ENCODE peak calls at places on chromosomes 13 and 19, in ten cellular contexts. One of them, this sample, is unnamed.

GRCh38 chr19:49142866-49143335 is 12.3 kb downstream of the HRC start:
- DNase-seq in sigmoid colon: peak
- DNase-seq in cardiac muscle cell: peak
- DNase-seq in DND-41: no peak
- DNase-seq in left ventricle myocardium inferior: peak
- DNase-seq in dorsolateral prefrontal cortex: peak
- DNase-seq in breast epithelium: peak
- DNase-seq in suprapubic skin: peak
- DNase-seq in HCT116: no peak
- DNase-seq in uterus: peak
- DNase-seq in this sample: peak

GRCh38 chr19:16773939-16774338 is 54.3 kb downstream of the NWD1 start:
- DNase-seq in dorsolateral prefrontal cortex: no peak
- DNase-seq in sigmoid colon: no peak
- DNase-seq in cardiac muscle cell: no peak
- DNase-seq in HCT116: no peak
- DNase-seq in uterus: no peak
- DNase-seq in DND-41: no peak
- DNase-seq in left ventricle myocardium inferior: no peak
- DNase-seq in breast epithelium: no peak
- DNase-seq in suprapubic skin: no peak
- DNase-seq in this sample: no peak

GRCh38 chr19:54172764-54173699 is at the start of gene TMC4:
- DNase-seq in breast epithelium: no peak
- DNase-seq in suprapubic skin: no peak
- DNase-seq in cardiac muscle cell: no peak
- DNase-seq in DND-41: no peak
- DNase-seq in dorsolateral prefrontal cortex: no peak
- DNase-seq in sigmoid colon: no peak
- DNase-seq in HCT116: peak
- DNase-seq in uterus: no peak
- DNase-seq in left ventricle myocardium inferior: no peak
- DNase-seq in this sample: no peak

GRCh38 chr19:29831041-29831548 is 19.3 kb downstream of the CCNE1 start:
- DNase-seq in breast epithelium: no peak
- DNase-seq in left ventricle myocardium inferior: no peak
- DNase-seq in cardiac muscle cell: no peak
- DNase-seq in suprapubic skin: peak
- DNase-seq in HCT116: peak
- DNase-seq in uterus: no peak
- DNase-seq in sigmoid colon: no peak
- DNase-seq in dorsolateral prefrontal cortex: no peak
- DNase-seq in DND-41: peak
- DNase-seq in this sample: no peak

GRCh38 chr13:109226631-109227030 is 559.8 kb downstream of the IRS2 start:
- DNase-seq in dorsolateral prefrontal cortex: no peak
- DNase-seq in uterus: no peak
- DNase-seq in HCT116: no peak
- DNase-seq in suprapubic skin: no peak
- DNase-seq in DND-41: no peak
- DNase-seq in cardiac muscle cell: no peak
- DNase-seq in left ventricle myocardium inferior: no peak
- DNase-seq in sigmoid colon: no peak
- DNase-seq in breast epithelium: no peak
- DNase-seq in this sample: no peak

GRCh38 chr13:40221460-40222201 is 444.8 kb downstream of the FOXO1 start:
- DNase-seq in uterus: peak
- DNase-seq in HCT116: no peak
- DNase-seq in breast epithelium: no peak
- DNase-seq in sigmoid colon: no peak
- DNase-seq in left ventricle myocardium inferior: no peak
- DNase-seq in DND-41: peak
- DNase-seq in dorsolateral prefrontal cortex: no peak
- DNase-seq in cardiac muscle cell: no peak
- DNase-seq in suprapubic skin: no peak
- DNase-seq in this sample: peak

GRCh38 chr13:64248371-64249065 is 2832.9 kb upstream of the PCDH20 start:
- DNase-seq in left ventricle myocardium inferior: no peak
- DNase-seq in HCT116: no peak
- DNase-seq in uterus: no peak
- DNase-seq in cardiac muscle cell: no peak
- DNase-seq in sigmoid colon: no peak
- DNase-seq in breast epithelium: no peak
- DNase-seq in dorsolateral prefrontal cortex: no peak
- DNase-seq in suprapubic skin: no peak
- DNase-seq in DND-41: no peak
- DNase-seq in this sample: no peak

GRCh38 chr13:41050041-41050440 is 11.3 kb upstream of the WBP4 start:
- DNase-seq in DND-41: no peak
- DNase-seq in suprapubic skin: no peak
- DNase-seq in left ventricle myocardium inferior: no peak
- DNase-seq in cardiac muscle cell: no peak
- DNase-seq in HCT116: no peak
- DNase-seq in sigmoid colon: no peak
- DNase-seq in dorsolateral prefrontal cortex: no peak
- DNase-seq in uterus: no peak
- DNase-seq in breast epithelium: no peak
- DNase-seq in this sample: no peak

GRCh38 chr13:100203696-100204367 is 114.9 kb downstream of the PCCA start:
- DNase-seq in dorsolateral prefrontal cortex: no peak
- DNase-seq in left ventricle myocardium inferior: no peak
- DNase-seq in cardiac muscle cell: no peak
- DNase-seq in suprapubic skin: no peak
- DNase-seq in breast epithelium: no peak
- DNase-seq in sigmoid colon: no peak
- DNase-seq in HCT116: no peak
- DNase-seq in DND-41: peak
- DNase-seq in uterus: no peak
- DNase-seq in this sample: peak

GRCh38 chr19:3095375-3096191 is 1.4 kb downstream of the GNA11 start:
- DNase-seq in HCT116: no peak
- DNase-seq in sigmoid colon: no peak
- DNase-seq in left ventricle myocardium inferior: no peak
- DNase-seq in breast epithelium: no peak
- DNase-seq in dorsolateral prefrontal cortex: no peak
- DNase-seq in uterus: no peak
- DNase-seq in cardiac muscle cell: peak
- DNase-seq in suprapubic skin: peak
- DNase-seq in DND-41: peak
- DNase-seq in this sample: no peak

GRCh38 chr19:2613507-2614295 is 88.8 kb downstream of the GNG7 start:
- DNase-seq in HCT116: no peak
- DNase-seq in uterus: no peak
- DNase-seq in dorsolateral prefrontal cortex: no peak
- DNase-seq in suprapubic skin: no peak
- DNase-seq in breast epithelium: no peak
- DNase-seq in DND-41: peak
- DNase-seq in sigmoid colon: peak
- DNase-seq in cardiac muscle cell: peak
- DNase-seq in left ventricle myocardium inferior: peak
- DNase-seq in this sample: no peak

GRCh38 chr19:46802152-46802551 is 13.8 kb upstream of the SLC1A5 start:
- DNase-seq in breast epithelium: no peak
- DNase-seq in sigmoid colon: no peak
- DNase-seq in suprapubic skin: no peak
- DNase-seq in cardiac muscle cell: no peak
- DNase-seq in DND-41: no peak
- DNase-seq in dorsolateral prefrontal cortex: no peak
- DNase-seq in left ventricle myocardium inferior: no peak
- DNase-seq in uterus: no peak
- DNase-seq in HCT116: no peak
- DNase-seq in this sample: no peak

GRCh38 chr13:74114202-74114601 is 20.0 kb downstream of the KLF12 start:
- DNase-seq in HCT116: no peak
- DNase-seq in left ventricle myocardium inferior: no peak
- DNase-seq in DND-41: no peak
- DNase-seq in dorsolateral prefrontal cortex: no peak
- DNase-seq in cardiac muscle cell: no peak
- DNase-seq in sigmoid colon: no peak
- DNase-seq in uterus: no peak
- DNase-seq in suprapubic skin: no peak
- DNase-seq in breast epithelium: no peak
- DNase-seq in this sample: no peak

GRCh38 chr19:12126707-12127106 is 13.4 kb downstream of the ZNF20 start:
- DNase-seq in suprapubic skin: no peak
- DNase-seq in left ventricle myocardium inferior: no peak
- DNase-seq in uterus: no peak
- DNase-seq in dorsolateral prefrontal cortex: no peak
- DNase-seq in sigmoid colon: no peak
- DNase-seq in HCT116: no peak
- DNase-seq in DND-41: peak
- DNase-seq in cardiac muscle cell: peak
- DNase-seq in breast epithelium: no peak
- DNase-seq in this sample: peak
- TF ChIP-seq CTCF in suprapubic skin: no peak
- TF ChIP-seq CTCF in left ventricle myocardium inferior: peak
- TF ChIP-seq CTCF in uterus: peak
- TF ChIP-seq CTCF in dorsolateral prefrontal cortex: peak
- TF ChIP-seq CTCF in sigmoid colon: peak
- TF ChIP-seq CTCF in HCT116: peak
- TF ChIP-seq CTCF in DND-41: peak
- TF ChIP-seq CTCF in cardiac muscle cell: peak
- TF ChIP-seq CTCF in breast epithelium: no peak
- TF ChIP-seq CTCF in this sample: peak

DNA sequence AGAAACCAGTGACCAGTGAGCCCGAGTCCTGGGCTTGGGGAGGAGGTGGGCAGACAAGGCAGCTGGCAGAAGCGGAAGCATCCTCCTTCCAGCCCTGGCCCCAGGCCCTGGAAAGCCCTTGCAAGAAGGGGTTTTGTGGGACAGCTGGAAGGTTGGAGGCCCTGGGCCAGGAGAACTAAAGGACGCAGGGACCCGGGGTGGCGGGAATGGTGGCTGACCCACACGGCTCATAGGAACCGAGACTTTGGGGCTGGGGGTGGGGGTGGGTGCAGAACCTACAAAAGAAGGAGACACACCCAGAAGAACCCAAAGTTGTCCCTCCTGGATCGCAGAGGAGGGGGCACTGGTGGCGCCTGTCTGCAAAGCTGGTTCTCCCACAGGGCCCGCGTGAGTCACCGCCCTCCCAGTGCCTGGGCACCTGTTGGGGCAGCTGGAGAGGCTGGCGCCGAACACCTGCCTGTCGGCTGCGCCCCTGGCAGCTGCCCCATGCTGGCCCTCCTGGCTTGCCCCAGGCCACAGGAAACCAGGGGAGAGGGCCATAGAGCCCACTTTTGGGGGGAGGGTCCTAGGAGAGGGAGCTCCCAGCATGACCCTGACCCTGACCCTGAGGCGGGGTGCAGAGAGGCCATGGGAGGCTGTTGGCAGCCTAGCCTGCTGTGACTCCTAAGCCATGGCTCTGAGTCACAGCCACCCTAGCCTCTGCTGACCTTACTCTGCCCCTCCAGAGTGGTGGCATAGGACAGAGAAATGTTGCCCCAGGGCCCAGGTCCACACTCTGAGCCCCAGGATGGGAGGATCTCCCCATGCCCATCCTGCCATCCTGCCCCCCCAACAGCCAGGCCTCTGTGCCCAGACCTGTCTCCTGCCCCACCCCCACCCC is 768 bp downstream of the DMPK start:
- DNase-seq in left ventricle myocardium inferior: no peak
- DNase-seq in HCT116: no peak
- DNase-seq in dorsolateral prefrontal cortex: no peak
- DNase-seq in suprapubic skin: no peak
- DNase-seq in sigmoid colon: peak
- DNase-seq in uterus: no peak
- DNase-seq in DND-41: no peak
- DNase-seq in cardiac muscle cell: no peak
- DNase-seq in breast epithelium: no peak
- DNase-seq in this sample: no peak
- H3K4me3 ChIP-seq in left ventricle myocardium inferior: peak
- H3K4me3 ChIP-seq in HCT116: peak
- H3K4me3 ChIP-seq in dorsolateral prefrontal cortex: peak
- H3K4me3 ChIP-seq in suprapubic skin: peak
- H3K4me3 ChIP-seq in sigmoid colon: peak
- H3K4me3 ChIP-seq in uterus: peak
- H3K4me3 ChIP-seq in DND-41: no peak
- H3K4me3 ChIP-seq in cardiac muscle cell: peak
- H3K4me3 ChIP-seq in breast epithelium: peak
- H3K4me3 ChIP-seq in this sample: peak

DNA sequence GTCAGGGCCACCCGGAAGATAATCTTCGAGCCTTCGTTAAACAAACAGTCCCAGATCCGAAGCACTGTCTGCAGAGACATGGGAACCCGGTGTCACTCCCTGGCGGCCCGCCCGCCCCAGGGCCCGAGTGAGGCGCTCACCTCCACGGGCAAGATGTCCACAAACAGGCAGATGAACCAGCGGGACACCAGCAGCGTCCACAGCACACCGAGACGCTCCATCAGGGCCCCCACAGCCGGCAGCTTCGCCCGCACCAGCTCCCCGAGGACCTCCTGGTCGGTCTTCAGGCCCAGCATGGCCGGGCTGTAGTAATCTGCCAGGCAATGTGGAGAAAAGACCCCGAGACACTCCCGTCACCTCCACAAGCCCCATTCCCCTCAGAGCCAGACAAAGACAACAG is 28.7 kb downstream of the LAMP1 start:
- DNase-seq in uterus: no peak
- DNase-seq in breast epithelium: peak
- DNase-seq in suprapubic skin: no peak
- DNase-seq in DND-41: no peak
- DNase-seq in dorsolateral prefrontal cortex: no peak
- DNase-seq in HCT116: no peak
- DNase-seq in cardiac muscle cell: no peak
- DNase-seq in sigmoid colon: no peak
- DNase-seq in left ventricle myocardium inferior: no peak
- DNase-seq in this sample: no peak
- H3K27ac ChIP-seq in uterus: no peak
- H3K27ac ChIP-seq in breast epithelium: no peak
- H3K27ac ChIP-seq in suprapubic skin: no peak
- H3K27ac ChIP-seq in DND-41: no peak
- H3K27ac ChIP-seq in dorsolateral prefrontal cortex: no peak
- H3K27ac ChIP-seq in HCT116: no peak
- H3K27ac ChIP-seq in cardiac muscle cell: no peak
- H3K27ac ChIP-seq in sigmoid colon: no peak
- H3K27ac ChIP-seq in left ventricle myocardium inferior: no peak
- H3K27ac ChIP-seq in this sample: no peak

DNA sequence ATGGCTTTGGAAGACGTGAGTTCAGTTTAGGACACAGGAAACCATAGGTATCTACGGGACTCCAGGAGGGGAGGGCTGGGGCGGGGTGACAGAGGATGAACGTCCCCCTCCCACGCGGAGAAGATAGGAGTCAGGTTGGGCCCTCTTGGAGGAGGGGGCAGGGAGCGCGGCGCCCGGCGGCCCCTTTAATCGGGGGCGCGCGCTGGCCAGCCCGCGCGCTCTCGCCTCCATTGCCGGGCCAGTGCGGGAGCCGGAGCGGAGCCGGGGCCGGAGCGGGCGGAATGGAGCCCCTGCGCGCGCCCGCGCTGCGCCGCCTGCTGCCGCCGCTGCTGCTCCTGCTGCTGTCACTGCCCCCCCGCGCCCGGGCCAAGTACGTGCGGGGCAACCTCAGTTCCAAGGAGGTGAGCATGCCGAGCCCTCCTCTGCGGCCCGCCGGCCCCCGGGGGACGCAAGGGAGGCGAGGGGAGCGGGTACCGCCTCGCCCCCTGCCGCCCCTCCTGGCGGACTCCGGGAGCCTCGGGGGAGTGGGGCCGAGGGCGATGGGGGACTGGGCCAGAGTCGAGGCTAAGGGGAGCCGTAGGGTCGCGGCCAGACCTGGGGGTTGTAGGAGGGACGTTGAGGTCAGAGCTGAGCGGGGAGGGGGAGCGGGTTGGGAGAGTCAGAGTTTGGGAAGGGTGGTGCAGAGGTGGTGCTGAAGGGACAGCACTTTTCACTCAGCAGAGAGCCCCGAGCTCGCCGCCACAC is at the start of gene TMEM145:
- DNase-seq in HCT116: no peak
- DNase-seq in uterus: no peak
- DNase-seq in dorsolateral prefrontal cortex: no peak
- DNase-seq in suprapubic skin: no peak
- DNase-seq in sigmoid colon: no peak
- DNase-seq in cardiac muscle cell: peak
- DNase-seq in left ventricle myocardium inferior: no peak
- DNase-seq in breast epithelium: no peak
- DNase-seq in DND-41: peak
- DNase-seq in this sample: no peak
- TF ChIP-seq CTCF in HCT116: no peak
- TF ChIP-seq CTCF in uterus: no peak
- TF ChIP-seq CTCF in dorsolateral prefrontal cortex: peak
- TF ChIP-seq CTCF in suprapubic skin: no peak
- TF ChIP-seq CTCF in sigmoid colon: no peak
- TF ChIP-seq CTCF in cardiac muscle cell: peak
- TF ChIP-seq CTCF in left ventricle myocardium inferior: no peak
- TF ChIP-seq CTCF in breast epithelium: no peak
- TF ChIP-seq CTCF in DND-41: peak
- TF ChIP-seq CTCF in this sample: peak